ENCODE peak calls at places on chromosomes 11 and 22, in five cellular contexts. X is Peyer's patch, A is cardiac fibroblast, K is psoas muscle, I is WTC11. T is an unnamed sample.

GRCh38 chr11:61654397-61654829 is 25.8 kb upstream of the DAGLA start:
- DNase-seq in X (no peak), A (no peak), K (peak; percentile 43), I (no peak), T (no peak)

GRCh38 chr11:50037282-50037681 is 4.6 kb downstream of the OR4C45 start:
- DNase-seq in X (no peak), A (peak; percentile 3), K (no peak), I (no peak), T (no peak)

GRCh38 chr11:13760115-13760514 is 91.6 kb downstream of the FAR1 start:
- DNase-seq in X (no peak), A (no peak), K (no peak), I (no peak), T (no peak)

GRCh38 chr22:37782340-37783168 is 25.2 kb upstream of the GCAT start:
- DNase-seq in X (no peak), A (peak; percentile 38), K (no peak), I (no peak), T (no peak)

GRCh38 chr11:84091212-84091986 is 805.2 kb upstream of the CCDC90B start:
- DNase-seq in X (no peak), A (no peak), K (no peak), I (no peak), T (no peak)

GRCh38 chr11:92477686-92478085 is 253.1 kb downstream of the FAT3 start:
- DNase-seq in X (no peak), A (no peak), K (no peak), I (no peak), T (no peak)

GRCh38 chr22:28788601-28789000 is 11.8 kb downstream of the XBP1 start:
- DNase-seq in X (no peak), A (no peak), K (no peak), I (no peak), T (no peak)

GRCh38 chr22:26718905-26719304 is 61.5 kb downstream of the MIAT start:
- DNase-seq in X (no peak), A (peak; percentile 86), K (no peak), I (no peak), T (no peak)

GRCh38 chr22:46293591-46294260 is 2.9 kb upstream of the GTSE1 start:
- DNase-seq in X (peak; percentile 50), A (peak; percentile 22), K (peak; percentile 60), I (no peak), T (no peak)